ENCODE peak calls at places on chromosome 11, in four cellular contexts. M is AG04449, A is A673, P is astrocyte of the spinal cord. U is an unnamed sample.

GRCh38 chr11:126601550-126602215 is 246.2 kb downstream of the ST3GAL4 start:
- DNase-seq in A (no peak), P (no peak), M (no peak), U (no peak)

GRCh38 chr11:65204646-65205601 is 23.2 kb downstream of the CAPN1 start:
- DNase-seq in P (peak; percentile 41), A (peak; percentile 78), M (no peak), U (peak; percentile 79)

GRCh38 chr11:28559497-28559896 is 451.3 kb downstream of the METTL15 start:
- DNase-seq in M (no peak), P (peak; percentile 65), A (peak; percentile 25), U (no peak)

GRCh38 chr11:64164392-64165312 is 1.3 kb downstream of the MACROD1 start:
- DNase-seq in A (no peak), M (no peak), P (no peak), U (no peak)

GRCh38 chr11:111456086-111456858 is 55.9 kb downstream of the BTG4 start:
- DNase-seq in A (no peak), M (no peak), P (no peak), U (no peak)

GRCh38 chr11:114284021-114284420 is 12.2 kb upstream of the NNMT start:
- DNase-seq in M (no peak), A (no peak), P (no peak), U (no peak)

GRCh38 chr11:35272391-35272821 is 133.4 kb downstream of the CD44 start:
- DNase-seq in M (no peak), P (no peak), A (no peak), U (no peak)

GRCh38 chr11:103887001-103887680 is 149.3 kb upstream of the DDI1 start:
- DNase-seq in A (no peak), M (no peak), P (no peak), U (no peak)

GRCh38 chr11:1039481-1040427 is 3.2 kb upstream of the MUC6 start:
- DNase-seq in P (no peak), M (no peak), A (no peak), U (no peak)

GRCh38 chr11:67352546-67353316 is 615 bp downstream of the POLD4 start:
- DNase-seq in P (no peak), M (no peak), A (no peak), U (no peak)

GRCh38 chr11:74694136-74694535 is 37.1 kb downstream of the CHRDL2 start:
- DNase-seq in M (no peak), P (no peak), A (no peak), U (no peak)
- TF ChIP-seq CTCF in M (peak; percentile 18), P (peak; percentile 33), A (peak; percentile 19), U (no peak)

DNA sequence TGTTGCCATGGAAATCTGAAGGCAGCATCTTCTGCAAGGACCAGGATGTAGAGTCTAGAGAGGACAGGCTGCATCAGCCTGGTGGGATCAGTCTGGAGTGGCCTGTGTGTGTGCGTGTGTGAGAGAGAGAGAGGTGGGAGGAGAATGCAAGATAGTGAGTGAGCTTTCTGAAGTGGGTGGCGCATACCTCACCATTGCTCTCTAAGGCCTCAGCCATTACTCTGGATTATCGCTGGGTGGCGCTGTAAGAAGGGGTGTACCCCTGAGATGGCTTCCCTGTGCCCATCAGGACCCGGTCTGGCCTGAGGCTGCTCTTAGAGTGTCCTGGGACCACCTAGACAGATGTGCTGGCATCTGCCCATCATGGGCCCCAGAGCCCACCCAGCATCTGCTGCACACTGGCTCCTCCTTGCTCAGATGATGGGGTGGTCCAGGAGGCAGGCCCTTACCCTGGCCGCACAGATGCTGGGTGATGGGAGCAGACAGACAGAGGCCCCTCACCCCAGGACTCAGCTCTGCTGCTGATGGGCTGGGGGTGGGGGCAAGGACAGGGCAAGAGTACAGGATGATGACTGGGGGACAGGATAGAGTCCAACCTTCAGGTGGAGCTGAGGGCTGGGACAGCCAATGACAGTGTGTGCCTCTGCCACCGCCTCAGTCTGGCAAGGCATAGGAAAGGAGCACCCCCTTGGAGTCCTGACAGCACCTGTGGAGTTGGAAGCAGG is 25.7 kb upstream of the TUB start:
- DNase-seq in A (no peak), M (no peak), P (no peak), U (no peak)
- TF ChIP-seq CTCF in A (no peak), M (peak; percentile 5), P (no peak), U (peak; percentile 27)

DNA sequence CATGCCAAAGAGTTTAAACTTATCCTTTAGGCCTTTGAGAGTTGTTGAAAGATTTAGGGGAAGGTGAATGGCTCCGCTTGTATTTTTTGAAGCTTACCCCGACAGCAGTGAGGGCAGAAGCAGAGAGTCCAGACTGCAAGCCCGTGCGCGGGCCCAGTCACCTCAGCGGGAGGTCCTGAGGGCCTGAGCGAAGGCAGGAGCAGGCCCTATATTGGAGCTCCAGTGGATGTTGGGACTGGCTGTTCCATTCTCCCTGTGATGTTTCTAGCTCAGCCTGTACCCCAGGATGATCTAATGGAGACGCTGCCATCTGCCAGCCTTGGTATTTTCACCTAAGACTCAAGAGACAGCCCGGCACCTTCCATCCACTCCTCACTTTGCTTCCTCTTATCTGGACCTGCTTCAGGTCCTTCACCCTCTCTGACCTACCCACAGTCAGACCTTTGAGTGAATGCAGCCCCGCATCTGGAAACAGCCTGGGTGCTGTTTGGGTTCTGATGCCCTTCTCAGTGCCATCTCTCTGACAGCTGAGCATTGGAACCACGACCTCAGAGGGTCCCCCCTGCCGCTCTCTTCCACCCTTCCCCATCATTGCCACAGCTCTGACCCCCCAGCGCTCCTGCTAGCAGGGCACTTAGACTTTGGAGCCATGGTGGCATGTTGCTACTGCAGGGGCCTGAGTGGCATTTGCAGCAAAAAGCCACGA is 628.2 kb upstream of the CADM1 start:
- DNase-seq in M (no peak), A (no peak), P (no peak), U (no peak)
- TF ChIP-seq CTCF in M (no peak), A (no peak), P (no peak), U (no peak)

DNA sequence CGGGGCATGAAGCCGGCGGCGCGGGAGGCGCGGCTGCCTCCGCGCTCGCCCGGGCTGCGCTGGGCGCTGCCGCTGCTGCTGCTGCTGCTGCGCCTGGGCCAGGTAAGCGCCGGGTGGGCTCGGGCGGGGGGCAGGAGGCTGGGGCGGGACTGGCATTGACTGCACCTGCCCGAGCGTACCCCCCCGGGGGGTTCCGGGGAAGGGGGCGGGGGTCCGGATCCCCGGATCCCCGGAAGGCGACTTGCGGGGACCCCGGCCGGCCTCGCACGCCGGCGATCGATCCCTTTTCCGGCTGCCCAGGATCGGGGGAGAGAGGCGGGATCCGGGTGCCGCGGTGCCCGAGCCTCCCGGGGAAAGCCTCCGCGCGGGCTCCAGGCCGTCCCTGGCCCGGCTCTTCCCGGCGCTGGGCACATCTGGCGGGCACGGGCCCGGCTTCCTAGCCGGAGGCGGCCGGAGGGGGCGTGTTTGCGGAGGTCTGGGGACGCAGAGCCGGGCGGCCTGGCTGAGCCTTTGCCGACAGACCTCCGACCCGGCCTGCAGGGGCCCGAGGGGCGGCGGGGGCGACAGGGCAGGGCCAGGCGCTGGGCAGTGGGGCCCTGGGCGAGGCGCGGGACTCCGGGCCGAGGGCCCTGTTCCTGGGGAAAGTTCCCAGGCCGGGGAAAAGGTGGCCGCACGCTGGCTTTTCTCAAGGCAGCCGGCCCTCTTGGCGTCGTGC is 705 bp downstream of the PTPRJ start:
- DNase-seq in A (peak; percentile 72), M (no peak), P (no peak), U (peak; percentile 60)
- TF ChIP-seq CTCF in A (peak; percentile 20), M (peak; percentile 40), P (peak; percentile 21), U (no peak)

GRCh38 chr11:119678351-119678750 is 50.6 kb downstream of the NECTIN1 start:
- DNase-seq in A (no peak), M (no peak), P (no peak), U (no peak)

GRCh38 chr11:119680899-119681370 is 48.1 kb downstream of the NECTIN1 start:
- DNase-seq in M (no peak), A (no peak), P (no peak), U (no peak)

GRCh38 chr11:119684361-119685072 is 44.5 kb downstream of the NECTIN1 start:
- DNase-seq in P (peak; percentile 62), M (no peak), A (no peak), U (peak; percentile 46)

GRCh38 chr11:119683783-119684182 is 45.2 kb downstream of the NECTIN1 start:
- DNase-seq in P (no peak), M (no peak), A (no peak), U (no peak)

DNA sequence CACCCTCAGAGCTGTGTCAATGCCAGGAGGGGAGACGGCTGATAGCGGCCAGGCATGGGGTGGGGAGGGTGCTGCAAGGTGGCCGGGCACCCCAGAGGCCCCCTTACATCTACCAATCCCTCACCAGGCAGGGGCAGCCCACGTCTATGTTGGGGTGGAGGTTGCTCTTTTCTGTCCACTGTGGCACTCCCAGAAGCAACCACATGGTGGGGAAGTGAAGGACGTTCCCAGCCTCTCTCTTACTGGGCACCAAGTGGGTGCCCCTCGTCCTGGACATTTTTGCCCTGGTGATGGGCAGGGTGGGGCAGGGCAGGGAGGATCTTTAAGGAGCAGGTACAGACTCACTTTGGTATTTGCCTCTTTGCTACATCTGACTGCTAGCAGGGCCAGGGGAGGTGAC is 47.5 kb downstream of the NECTIN1 start:
- DNase-seq in P (no peak), M (no peak), A (no peak), U (no peak)
- TF ChIP-seq CTCF in P (peak; percentile 7), M (no peak), A (peak; percentile 9), U (no peak)

GRCh38 chr11:119901657-119902577 is 172.9 kb upstream of the NECTIN1 start:
- DNase-seq in M (no peak), P (no peak), A (no peak), U (no peak)
- TF ChIP-seq CTCF in M (no peak), P (no peak), A (no peak), U (no peak)

GRCh38 chr11:48037709-48038468 is 57.5 kb downstream of the PTPRJ start:
- DNase-seq in P (peak; percentile 72), A (no peak), M (no peak), U (no peak)
- TF ChIP-seq CTCF in P (no peak), A (no peak), M (no peak), U (no peak)

GRCh38 chr11:115552151-115552550 is 47.9 kb upstream of the CADM1 start:
- DNase-seq in P (no peak), A (no peak), M (no peak), U (no peak)
- TF ChIP-seq CTCF in P (no peak), A (no peak), M (no peak), U (no peak)

GRCh38 chr11:12125609-12126149 is 15.3 kb downstream of the MICAL2 start:
- DNase-seq in P (no peak), M (no peak), A (no peak), U (no peak)

GRCh38 chr11:12124306-12124705 is 13.9 kb downstream of the MICAL2 start:
- DNase-seq in M (no peak), A (no peak), P (no peak), U (no peak)

GRCh38 chr11:12128191-12128841 is 17.9 kb downstream of the MICAL2 start:
- DNase-seq in M (no peak), A (no peak), P (no peak), U (no peak)

GRCh38 chr11:12127206-12127898 is 17.0 kb downstream of the MICAL2 start:
- DNase-seq in A (no peak), P (no peak), M (no peak), U (no peak)

GRCh38 chr11:12126352-12127019 is 16.1 kb downstream of the MICAL2 start:
- DNase-seq in A (no peak), P (peak; percentile 80), M (peak; percentile 49), U (no peak)
- TF ChIP-seq CTCF in A (no peak), P (no peak), M (peak; percentile 13), U (no peak)